ENCODE peak calls at places on chromosome 9, in seven cellular contexts. I is thoracic aorta, A is colonic mucosa, M is GM12865, X is prostate gland, F is tibial artery, C is AG09309. T is an unnamed sample.

GRCh38 chr9:135131488-135131887 is 44.0 kb downstream of the OLFM1 start:
- DNase-seq in I (no peak), A (no peak), M (no peak), X (no peak), F (no peak), C (no peak), T (no peak)

GRCh38 chr9:114225534-114226288 is 70.4 kb downstream of the COL27A1 start:
- DNase-seq in I (no peak), A (no peak), M (no peak), X (no peak), F (no peak), C (no peak), T (no peak)

GRCh38 chr9:27362447-27363210 is 65.7 kb upstream of the EQTN start:
- DNase-seq in I (no peak), A (no peak), M (no peak), X (no peak), F (no peak), C (no peak), T (no peak)

GRCh38 chr9:130297371-130297770 is 31.8 kb downstream of the HMCN2 start:
- DNase-seq in I (no peak), A (no peak), M (no peak), X (no peak), F (peak; percentile 77), C (no peak), T (no peak)

GRCh38 chr9:85319946-85320345 is 421.8 kb downstream of the AGTPBP1 start:
- DNase-seq in I (no peak), A (no peak), M (no peak), X (no peak), F (no peak), C (no peak), T (no peak)

GRCh38 chr9:114156311-114156657 is 947 bp downstream of the COL27A1 start:
- DNase-seq in I (no peak), A (no peak), M (no peak), X (no peak), F (peak; percentile 50), C (no peak), T (peak; percentile 74)

GRCh38 chr9:84436386-84437114 is 96.0 kb upstream of the SLC28A3 start:
- DNase-seq in I (no peak), A (no peak), M (no peak), X (no peak), F (peak; percentile 34), C (no peak), T (no peak)

GRCh38 chr9:93061791-93062299 is 3.3 kb downstream of the SUSD3 start:
- DNase-seq in I (no peak), A (peak; percentile 44), M (peak; percentile 85), X (no peak), F (no peak), C (no peak), T (no peak)

GRCh38 chr9:16030513-16031185 is 477.8 kb downstream of the CCDC171 start:
- DNase-seq in I (no peak), A (no peak), M (peak; percentile 77), X (no peak), F (no peak), C (peak; percentile 80), T (peak; percentile 77)

GRCh38 chr9:93646640-93647178 is 70.3 kb downstream of the PHF2 start:
- DNase-seq in I (no peak), A (no peak), M (no peak), X (no peak), F (no peak), C (no peak), T (no peak)

GRCh38 chr9:88589656-88590055 is 54.7 kb downstream of the NXNL2 start:
- DNase-seq in I (no peak), A (no peak), M (no peak), X (no peak), F (no peak), C (no peak), T (no peak)

GRCh38 chr9:78439866-78440830 is 143.2 kb downstream of the PSAT1 start:
- DNase-seq in I (no peak), A (no peak), M (no peak), X (no peak), F (no peak), C (no peak), T (no peak)

GRCh38 chr9:136292591-136293448 is 11.1 kb downstream of the CCDC187 start:
- DNase-seq in I (no peak), A (no peak), M (no peak), X (no peak), F (no peak), C (no peak), T (no peak)

GRCh38 chr9:132026932-132027585 is 52.6 kb downstream of the MED27 start:
- DNase-seq in I (no peak), A (no peak), M (no peak), X (no peak), F (no peak), C (peak; percentile 31), T (peak; percentile 45)

GRCh38 chr9:124800306-124801259 is 23.6 kb downstream of the OLFML2A start:
- DNase-seq in I (no peak), A (no peak), M (peak; percentile 51), X (no peak), F (peak; percentile 53), C (no peak), T (no peak)

GRCh38 chr9:68706579-68707201 is 1.6 kb downstream of the PIP5K1B start:
- DNase-seq in I (no peak), A (no peak), M (peak; percentile 81), X (no peak), F (no peak), C (no peak), T (no peak)

GRCh38 chr9:135156525-135157510 is 69.3 kb downstream of the OLFM1 start:
- DNase-seq in I (no peak), A (no peak), M (peak; percentile 34), X (peak; percentile 22), F (no peak), C (no peak), T (peak; percentile 29)

GRCh38 chr9:86183225-86183808 is 76.1 kb downstream of the C9orf153 start:
- DNase-seq in I (no peak), A (no peak), M (no peak), X (no peak), F (no peak), C (no peak), T (no peak)

GRCh38 chr9:96567203-96567700 is 52.4 kb downstream of the CDC14B start:
- DNase-seq in I (no peak), A (peak; percentile 29), M (peak; percentile 8), X (no peak), F (no peak), C (no peak), T (peak; percentile 34)

GRCh38 chr9:6355728-6356127 is 27.6 kb downstream of the TPD52L3 start:
- DNase-seq in I (no peak), A (no peak), M (peak; percentile 53), X (no peak), F (no peak), C (peak; percentile 17), T (peak; percentile 47)

GRCh38 chr9:137083418-137084004 is 3.3 kb upstream of the MAN1B1 start:
- DNase-seq in I (peak; percentile 47), A (no peak), M (peak; percentile 73), X (no peak), F (peak; percentile 84), C (peak; percentile 82), T (peak; percentile 95)

GRCh38 chr9:130064621-130065020 is 10.9 kb downstream of the GPR107 start:
- DNase-seq in I (no peak), A (no peak), M (no peak), X (no peak), F (no peak), C (no peak), T (no peak)

GRCh38 chr9:109167716-109168115 is 667 bp upstream of the FRRS1L start:
- DNase-seq in I (no peak), A (no peak), M (no peak), X (no peak), F (no peak), C (no peak), T (no peak)

GRCh38 chr9:133356391-133357091 is at the start of the genes SURF1 and SURF2:
- DNase-seq in I (peak; percentile 45), A (peak; percentile 91), M (peak; percentile 90), X (peak; percentile 84), F (peak; percentile 83), C (no peak), T (peak; percentile 79)
- TF ChIP-seq CTCF in I (no peak), A (no peak), M (peak; percentile 12), X (peak; percentile 18), F (no peak), C (no peak), T (no peak)

GRCh38 chr9:36143242-36143641 is 6.7 kb downstream of the GLIPR2 start:
- DNase-seq in I (no peak), A (no peak), M (no peak), X (no peak), F (no peak), C (no peak), T (no peak)
- H3K4me3 ChIP-seq in I (peak overlapping the region; percentile 53), A (peak overlapping the region; percentile 14), M (peak overlapping the region; percentile 20), X (no peak overlapping the region), F (peak overlapping the region; percentile 43), C (no peak overlapping the region), T (no peak overlapping the region)

DNA sequence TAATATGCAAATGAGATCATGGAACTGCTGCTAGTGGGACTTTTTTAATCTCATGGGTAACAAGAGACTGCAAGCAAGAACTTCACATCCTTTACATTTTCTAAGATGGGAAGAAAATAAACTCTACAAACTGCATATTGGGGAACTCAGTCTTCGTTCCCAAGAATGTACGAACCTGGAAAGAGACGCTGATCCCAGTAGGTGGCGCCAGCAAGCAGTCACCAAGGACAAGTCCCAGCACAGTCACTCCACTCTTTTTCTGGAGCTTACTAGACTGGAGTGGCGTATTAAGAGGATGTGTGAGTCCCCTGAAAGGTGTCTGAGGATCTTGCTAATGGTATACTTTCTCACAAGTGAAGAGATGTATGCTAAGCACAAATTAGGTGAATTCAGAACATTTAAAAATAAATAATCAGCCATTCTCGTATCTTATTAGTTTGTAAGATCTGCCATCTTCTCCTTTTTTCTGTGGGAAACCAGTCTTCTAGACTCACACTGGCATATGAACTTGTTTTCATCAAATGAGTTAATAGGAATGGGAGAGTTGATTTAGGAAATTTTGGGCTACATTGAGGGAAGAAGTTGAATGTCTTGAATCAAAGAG is 16.0 kb upstream of the PUM3 start:
- DNase-seq in I (no peak), A (peak; percentile 68), M (peak; percentile 64), X (peak; percentile 30), F (peak; percentile 40), C (no peak), T (peak; percentile 57)
- TF ChIP-seq CTCF in I (peak; percentile 18), A (peak; percentile 51), M (peak; percentile 83), X (peak; percentile 18), F (peak; percentile 37), C (peak; percentile 91), T (peak; percentile 89)

DNA sequence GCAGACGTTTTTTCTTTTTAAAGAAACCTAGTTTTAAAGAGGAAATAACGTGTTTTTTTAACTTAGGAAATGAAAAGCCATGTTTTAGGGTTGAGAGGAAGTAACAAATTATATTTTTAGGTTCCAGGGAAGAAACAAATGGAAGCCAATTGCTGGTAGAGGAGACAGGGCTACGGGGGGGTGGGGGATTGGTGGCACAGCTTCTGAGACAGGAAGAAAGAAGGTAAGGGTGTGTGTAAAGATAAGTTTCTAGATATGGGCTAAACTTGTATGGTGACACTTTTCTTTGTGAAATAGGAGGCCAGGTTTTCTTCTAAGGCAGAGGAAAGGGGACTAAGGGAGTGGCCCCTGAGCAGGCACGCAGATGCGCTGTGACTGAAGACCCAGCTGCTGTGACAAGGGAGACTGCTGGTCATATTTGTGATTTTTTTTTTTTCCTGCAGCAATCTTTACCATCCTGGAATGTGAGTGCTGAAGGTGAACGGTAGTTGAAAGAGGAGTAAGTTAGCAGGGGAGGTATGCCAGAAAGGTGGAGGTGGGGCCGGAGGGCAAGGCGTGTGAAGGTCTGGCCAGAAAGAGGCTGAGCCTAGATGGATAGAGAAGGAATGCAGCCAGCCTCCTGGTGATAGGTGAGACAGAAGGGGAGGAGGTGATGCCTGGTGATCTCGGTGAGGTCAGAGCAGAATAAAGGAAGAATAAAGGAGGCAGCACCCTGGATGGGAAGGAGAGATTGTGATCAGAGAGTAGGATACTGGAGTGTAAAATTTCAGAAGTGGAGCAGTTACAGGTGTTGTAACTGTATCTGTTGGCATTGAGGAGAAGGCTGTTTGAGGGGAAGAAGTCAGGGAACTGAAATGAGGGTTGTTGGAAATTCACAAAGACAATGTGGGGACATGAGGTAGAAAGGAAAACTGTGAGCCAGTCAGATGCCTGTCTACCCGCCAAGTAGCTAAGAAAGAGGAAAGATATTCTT is 1.7 kb downstream of the GNG10 start:
- DNase-seq in I (no peak), A (no peak), M (no peak), X (no peak), F (no peak), C (no peak), T (no peak)
- H3K4me3 ChIP-seq in I (peak overlapping the region; percentile 93), A (no peak overlapping the region), M (peak overlapping the region; percentile 69), X (no peak overlapping the region), F (no peak overlapping the region), C (peak overlapping the region; percentile 87), T (peak overlapping the region; percentile 76)

T was measured in fibroblast of villous mesenchyme.